ENCODE peak calls at places on chromosomes 12 and 14, in four cellular contexts. G is tibial artery, E is foreskin keratinocyte, P is fibroblast of lung. Y is an unnamed sample. For H3K27me3, the result is how much of the 10 kb centered on the place peaks cover.

GRCh38 chr12:57471661-57472060 is 8.0 kb downstream of the ARHGAP9 start:
- DNase-seq in P (no peak), G (no peak), E (no peak), Y (no peak)

GRCh38 chr14:52075371-52075770 is 6.5 kb upstream of the NID2 start:
- DNase-seq in P (no peak), E (no peak), G (no peak), Y (no peak)

GRCh38 chr12:12689672-12690287 is 6.2 kb downstream of the GPR19 start:
- DNase-seq in G (no peak), E (no peak), P (peak), Y (no peak)

GRCh38 chr12:73665193-73665592 is 872.4 kb upstream of the ATXN7L3B start:
- DNase-seq in E (no peak), G (no peak), P (no peak), Y (no peak)

GRCh38 chr12:57616383-57617101 is 5.3 kb downstream of the ARHGEF25 start:
- DNase-seq in G (no peak), P (peak), E (peak), Y (no peak)

GRCh38 chr14:44586910-44587309 is 79.8 kb upstream of the FSCB start:
- DNase-seq in E (no peak), P (no peak), G (no peak), Y (no peak)

GRCh38 chr14:103923863-103924262 is 4.4 kb upstream of the TDRD9 start:
- DNase-seq in G (peak), P (no peak), E (no peak), Y (no peak)

GRCh38 chr14:90715993-90716392 is 100.2 kb downstream of the TTC7B start:
- DNase-seq in E (no peak), P (no peak), G (no peak), Y (no peak)

GRCh38 chr14:51386983-51387730 is 147.1 kb downstream of the TMX1 start:
- DNase-seq in E (no peak), P (peak), G (no peak), Y (no peak)

GRCh38 chr12:125645724-125646123 is 580.5 kb downstream of the AACS start:
- DNase-seq in G (no peak), E (no peak), P (no peak), Y (no peak)

GRCh38 chr14:82537831-82538230 is 1004.2 kb upstream of the SEL1L start:
- DNase-seq in G (no peak), E (no peak), P (no peak), Y (no peak)

GRCh38 chr14:94320243-94320642 is 2.9 kb downstream of the SERPINA6 start:
- DNase-seq in G (no peak), E (peak), P (no peak), Y (no peak)

GRCh38 chr12:51871126-51871525 is 16.8 kb upstream of the ANKRD33 start:
- DNase-seq in P (no peak), E (no peak), G (no peak), Y (no peak)

GRCh38 chr12:52245962-52246577 is 13.0 kb downstream of the KRT7 start:
- DNase-seq in E (no peak), P (no peak), G (no peak), Y (no peak)

GRCh38 chr12:9647825-9648700 is 21.4 kb upstream of the CLEC2D start:
- DNase-seq in E (peak), G (peak), P (peak), Y (no peak)

GRCh38 chr12:91182664-91183455 is at the start of gene DCN:
- DNase-seq in G (no peak), P (peak), E (no peak), Y (no peak)

GRCh38 chr14:81344461-81345160 is 55.5 kb downstream of the STON2 start:
- DNase-seq in P (no peak), G (no peak), E (no peak), Y (no peak)

GRCh38 chr12:103495783-103496456 is at the start of gene C12orf42:
- DNase-seq in P (no peak), G (no peak), E (peak), Y (no peak)

GRCh38 chr14:68135566-68135965 is 316.0 kb downstream of the RAD51B start:
- DNase-seq in P (peak), G (no peak), E (peak), Y (no peak)

GRCh38 chr12:93174473-93174872 is 203.3 kb upstream of the NUDT4 start:
- DNase-seq in P (no peak), G (no peak), E (no peak), Y (no peak)

GRCh38 chr14:95943699-95944098 is 67.1 kb downstream of the TUNAR start:
- DNase-seq in G (no peak), P (no peak), E (no peak), Y (no peak)

GRCh38 chr12:75951399-75952228 is 80.0 kb downstream of the PHLDA1 start:
- DNase-seq in E (no peak), P (peak), G (no peak), Y (no peak)

GRCh38 chr14:100610511-100611217 is 23.4 kb upstream of the BEGAIN start:
- DNase-seq in P (peak), E (peak), G (peak), Y (no peak)

GRCh38 chr12:14418526-14418925 is 53.0 kb downstream of the ATF7IP start:
- DNase-seq in P (peak), E (peak), G (no peak), Y (no peak)

GRCh38 chr14:101360045-101360931 is 201.0 kb upstream of the DIO3 start:
- DNase-seq in G (peak), E (no peak), P (no peak), Y (no peak)

GRCh38 chr14:58963873-58964597 is 224.4 kb upstream of the DAAM1 start:
- DNase-seq in G (no peak), E (no peak), P (no peak), Y (no peak)

GRCh38 chr12:105343836-105344235 is 13.3 kb downstream of the C12orf75 start:
- DNase-seq in G (no peak), P (no peak), E (no peak), Y (no peak)

GRCh38 chr12:99067171-99067785 is 422.2 kb downstream of the APAF1 start:
- DNase-seq in E (no peak), G (no peak), P (no peak), Y (no peak)

GRCh38 chr12:70733385-70733784 is 96.2 kb upstream of the PTPRB start:
- DNase-seq in P (peak), G (no peak), E (peak), Y (no peak)

GRCh38 chr14:69056389-69056788 is 77.3 kb upstream of the ACTN1 start:
- DNase-seq in G (no peak), E (peak), P (peak), Y (no peak)

GRCh38 chr12:58443273-58443980 is 476.9 kb downstream of the LRIG3 start:
- DNase-seq in E (no peak), P (peak), G (no peak), Y (no peak)

GRCh38 chr12:107320929-107321618 is 227.7 kb upstream of the CRY1 start:
- DNase-seq in G (no peak), P (peak), E (peak), Y (no peak)

GRCh38 chr14:80216818-80217217 is 5.5 kb upstream of the DIO2 start:
- DNase-seq in G (no peak), P (peak), E (peak), Y (no peak)

GRCh38 chr12:69101505-69101904 is 137.9 kb upstream of the CPSF6 start:
- DNase-seq in E (no peak), P (peak), G (no peak), Y (no peak)

GRCh38 chr12:131848753-131849152 is 20.6 kb downstream of the MMP17 start:
- DNase-seq in E (no peak), G (no peak), P (no peak), Y (no peak)

GRCh38 chr12:76764856-76765255 is 941 bp downstream of the ZDHHC17 start:
- DNase-seq in G (no peak), E (no peak), P (peak), Y (no peak)

DNA sequence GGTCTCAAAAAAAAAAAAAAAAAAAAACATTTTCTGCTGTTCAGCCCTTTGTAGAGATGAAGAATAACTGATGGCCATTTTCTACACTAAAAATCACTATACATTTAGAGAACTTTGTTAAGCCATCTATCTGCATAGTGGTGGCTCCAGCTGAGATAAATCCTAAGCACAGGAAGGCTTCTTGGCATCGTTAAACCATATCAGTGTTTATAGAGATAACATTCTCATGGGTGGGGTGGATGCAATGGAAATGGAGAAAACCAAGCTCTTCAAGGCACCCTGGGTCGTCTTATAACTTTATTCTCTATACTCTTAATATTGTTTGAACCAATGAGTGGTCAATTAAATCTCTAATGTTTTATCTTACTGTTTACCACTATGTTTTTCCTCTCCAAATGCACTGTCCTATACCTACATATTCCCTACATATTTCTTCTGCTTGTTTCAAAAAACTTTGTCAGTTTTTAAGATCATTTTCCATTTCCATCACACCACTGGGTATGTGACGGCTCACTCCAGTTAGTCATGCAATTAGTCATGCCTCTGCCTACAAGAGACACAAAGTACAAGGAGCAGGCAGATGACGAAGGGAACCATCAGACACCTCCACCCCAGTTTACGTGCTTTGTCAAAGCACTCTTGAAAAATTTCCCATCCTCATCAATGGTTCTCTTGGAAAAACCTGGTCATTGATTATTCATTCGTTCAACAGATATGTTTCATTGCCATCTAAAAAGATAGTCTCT is 119.4 kb upstream of the OVCH1 start:
- DNase-seq in E (peak), G (no peak), P (peak), Y (no peak)
- H3K27ac ChIP-seq in E (peak), G (no peak), P (no peak), Y (no peak)

GRCh38 chr12:26863515-26863914 is 30.5 kb upstream of the ITPR2 start:
- DNase-seq in E (no peak), P (no peak), G (no peak), Y (no peak)
- TF ChIP-seq CTCF in E (peak), P (peak), G (no peak), Y (peak)

GRCh38 chr12:123960856-123961255 is 11.8 kb downstream of the CCDC92 start:
- DNase-seq in P (no peak), E (no peak), G (no peak), Y (no peak)

GRCh38 chr12:123958462-123958861 is 14.2 kb downstream of the CCDC92 start:
- DNase-seq in P (no peak), G (no peak), E (no peak), Y (no peak)

GRCh38 chr12:123957191-123957590 is 15.4 kb downstream of the CCDC92 start:
- DNase-seq in P (no peak), G (no peak), E (no peak), Y (no peak)

GRCh38 chr12:123960029-123960428 is 12.6 kb downstream of the CCDC92 start:
- DNase-seq in P (no peak), E (no peak), G (no peak), Y (no peak)

GRCh38 chr12:123958876-123959275 is 13.8 kb downstream of the CCDC92 start:
- DNase-seq in P (no peak), E (no peak), G (no peak), Y (no peak)
- H3K27me3 ChIP-seq in P (under half), E (under half), G (under half), Y (under half)

GRCh38 chr12:1864456-1864855 is 44.1 kb downstream of the LRTM2 start:
- DNase-seq in G (no peak), P (no peak), E (no peak), Y (no peak)
- H3K27ac ChIP-seq in G (no peak), P (no peak), E (no peak), Y (no peak)

GRCh38 chr12:121812320-121812871 is 8.6 kb downstream of the SETD1B start:
- DNase-seq in G (peak), P (peak), E (peak), Y (no peak)
- TF ChIP-seq CTCF in G (no peak), P (no peak), E (no peak), Y (no peak)

GRCh38 chr12:113525066-113525465 is 53.4 kb upstream of the LHX5 start:
- DNase-seq in E (no peak), P (no peak), G (no peak), Y (no peak)
- H3K27me3 ChIP-seq in E (under half), P (under half), G (half or more), Y (under half)

DNA sequence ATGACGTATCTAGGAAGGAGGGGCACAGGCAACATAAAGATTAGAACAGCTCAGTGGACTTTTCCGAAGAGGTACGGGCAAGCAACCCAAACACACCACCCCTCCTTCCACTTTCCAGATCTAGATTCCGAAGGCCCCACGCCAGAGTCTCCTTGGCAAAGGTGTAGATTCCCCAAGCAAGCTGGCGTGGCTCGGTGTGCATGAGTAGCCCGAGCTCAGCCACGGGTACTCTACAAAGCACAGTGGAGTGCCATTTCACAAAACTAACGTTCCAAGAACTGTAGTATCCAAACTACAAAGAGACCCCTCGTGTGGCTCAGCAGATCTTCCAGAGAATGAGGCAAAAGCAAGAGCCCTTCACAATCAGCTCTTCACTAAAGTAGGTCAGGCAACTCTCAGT is 72.2 kb downstream of the FOXN3 start:
- DNase-seq in E (no peak), P (no peak), G (no peak), Y (no peak)
- H3K27ac ChIP-seq in E (no peak), P (no peak), G (no peak), Y (no peak)

GRCh38 chr14:65290830-65291229 is 121.7 kb upstream of the FUT8 start:
- DNase-seq in E (peak), P (peak), G (no peak), Y (no peak)

GRCh38 chr14:65287264-65288131 is 125.0 kb upstream of the FUT8 start:
- DNase-seq in P (peak), G (no peak), E (no peak), Y (no peak)

GRCh38 chr14:65282909-65283253 is 129.6 kb upstream of the FUT8 start:
- DNase-seq in P (no peak), G (no peak), E (no peak), Y (no peak)

GRCh38 chr14:65281991-65282908 is 130.3 kb upstream of the FUT8 start:
- DNase-seq in P (peak), G (no peak), E (peak), Y (no peak)

DNA sequence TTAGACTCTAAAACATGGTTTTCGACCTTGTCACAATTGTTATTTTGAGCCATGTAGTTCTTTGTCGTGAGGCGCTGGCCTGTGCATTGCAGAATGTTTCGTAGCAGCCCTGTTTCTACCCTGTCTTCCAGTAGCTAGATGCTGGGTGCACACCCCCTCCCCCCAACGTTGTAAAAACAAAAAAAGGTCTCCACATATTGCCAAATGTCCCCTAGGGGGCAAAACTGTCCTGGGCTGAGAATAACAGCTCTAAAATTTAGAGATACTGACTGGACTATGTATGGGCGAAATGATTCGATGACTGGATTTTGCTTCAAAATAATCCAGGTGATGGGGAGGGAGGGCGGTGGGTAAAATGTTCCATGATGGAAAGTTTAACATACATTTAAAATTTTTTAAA is 126.1 kb upstream of the FUT8 start:
- DNase-seq in P (no peak), E (no peak), G (no peak), Y (no peak)
- TF ChIP-seq CTCF in P (peak), E (peak), G (no peak), Y (peak)

GRCh38 chr12:130333341-130333740 is 4.3 kb upstream of the PIWIL1 start:
- DNase-seq in P (no peak), G (no peak), E (no peak), Y (no peak)

GRCh38 chr12:130334937-130335336 is 2.8 kb upstream of the PIWIL1 start:
- DNase-seq in P (no peak), E (peak), G (no peak), Y (no peak)

GRCh38 chr12:130336723-130337475 is 788 bp upstream of the PIWIL1 start:
- DNase-seq in G (no peak), P (no peak), E (no peak), Y (no peak)

GRCh38 chr12:130335517-130336392 is 1.9 kb upstream of the PIWIL1 start:
- DNase-seq in E (peak), G (no peak), P (peak), Y (no peak)

GRCh38 chr12:130334399-130334798 is 3.3 kb upstream of the PIWIL1 start:
- DNase-seq in E (no peak), P (no peak), G (no peak), Y (no peak)
- H3K27me3 ChIP-seq in E (under half), P (under half), G (under half), Y (under half)

Y was measured in AG04450.